ENCODE peak calls at places on chromosomes 5 and 9, in four cellular contexts. V is cardiac fibroblast, O is PC-9, Z is fibroblast of the aortic adventitia. M is an unnamed sample.

GRCh38 chr5:154627711-154628678 is 127.2 kb upstream of the LARP1 start:
- DNase-seq in V (peak), O (no peak), Z (peak), M (no peak)

GRCh38 chr5:2569201-2569600 is 182.3 kb downstream of the IRX2 start:
- DNase-seq in V (no peak), O (no peak), Z (no peak), M (no peak)

GRCh38 chr5:122101636-122102285 is 23.7 kb upstream of the LOX start:
- DNase-seq in V (peak), O (peak), Z (peak), M (peak)

GRCh38 chr9:123344273-123345096 is 11.5 kb upstream of the CRB2 start:
- DNase-seq in V (no peak), O (no peak), Z (no peak), M (no peak)

GRCh38 chr5:178068293-178068692 is 45.0 kb upstream of the N4BP3 start:
- DNase-seq in V (no peak), O (no peak), Z (no peak), M (no peak)

GRCh38 chr5:103808464-103809106 is 246.0 kb upstream of the NUDT12 start:
- DNase-seq in V (peak), O (no peak), Z (peak), M (peak)

GRCh38 chr9:31519011-31519410 is 865.4 kb upstream of the ACO1 start:
- DNase-seq in V (no peak), O (no peak), Z (no peak), M (no peak)

GRCh38 chr5:37638897-37639296 is 200.9 kb downstream of the GDNF start:
- DNase-seq in V (no peak), O (no peak), Z (no peak), M (no peak)

GRCh38 chr5:142826741-142827492 is 56.7 kb downstream of the ARHGAP26 start:
- DNase-seq in V (peak), O (peak), Z (peak), M (peak)

GRCh38 chr5:79821-80220 is 12.1 kb upstream of the PLEKHG4B start:
- DNase-seq in V (no peak), O (no peak), Z (no peak), M (no peak)

GRCh38 chr9:9924369-9924768 is 688.4 kb downstream of the PTPRD start:
- DNase-seq in V (peak), O (no peak), Z (peak), M (no peak)

GRCh38 chr9:95230046-95230445 is 87.5 kb downstream of the FANCC start:
- DNase-seq in V (no peak), O (no peak), Z (no peak), M (no peak)
- TF ChIP-seq CTCF in V (no peak), O (no peak), Z (no peak), M (no peak)

GRCh38 chr5:43411489-43411888 is 702 bp downstream of the CCL28 start:
- DNase-seq in V (no peak), O (no peak), Z (no peak), M (no peak)
- H3K4me3 ChIP-seq in V (no peak), O (no peak), Z (no peak), M (no peak)

DNA sequence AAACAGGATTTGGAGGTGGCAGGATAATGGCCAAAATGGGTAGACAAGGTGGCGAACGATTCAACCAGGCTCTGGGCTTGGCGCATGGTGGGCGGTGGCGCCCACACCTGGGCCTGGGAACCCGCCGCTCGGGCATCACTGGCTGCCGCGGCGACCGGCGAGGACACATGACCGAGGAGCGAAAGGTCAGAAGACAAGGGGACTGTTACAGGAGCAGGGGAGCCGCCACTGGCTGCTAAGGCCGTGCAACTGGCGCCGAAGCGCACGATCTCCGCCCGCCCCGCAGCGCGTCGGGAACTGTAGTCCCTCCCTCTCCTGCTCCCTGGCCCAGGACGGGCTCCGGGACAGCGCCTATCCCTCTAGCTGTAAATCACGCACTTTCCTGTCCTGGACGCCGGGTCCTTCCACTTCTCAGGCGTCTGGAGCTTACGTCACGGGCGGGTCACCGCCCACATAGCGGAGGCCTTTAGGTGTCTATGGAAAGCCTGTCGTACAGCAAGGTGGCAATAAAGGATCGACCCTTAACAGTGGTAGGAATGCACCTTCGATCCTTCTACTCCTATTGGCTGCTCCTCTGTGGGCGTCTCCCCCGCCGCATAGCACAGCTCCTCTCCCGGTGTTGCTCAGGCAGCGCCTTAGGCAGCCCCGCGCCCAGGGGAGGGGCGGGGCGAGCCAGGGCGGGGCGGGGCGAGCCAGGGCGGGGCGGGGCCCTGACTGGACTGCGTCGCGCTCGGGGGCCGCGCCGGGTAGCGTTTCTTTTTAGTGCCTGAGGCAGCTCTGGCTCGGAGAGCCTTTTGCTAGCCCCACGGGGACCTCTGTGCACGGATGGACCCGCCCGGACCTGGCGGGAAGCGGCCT is at the start of gene ICE1:
- DNase-seq in V (peak), O (peak), Z (peak), M (peak)
- TF ChIP-seq CTCF in V (no peak), O (peak), Z (no peak), M (no peak)

GRCh38 chr9:129176786-129177442 is 1.1 kb downstream of the IER5L start:
- DNase-seq in V (peak), O (no peak), Z (peak), M (peak)

GRCh38 chr9:129178579-129178909 is 483 bp upstream of the IER5L start:
- DNase-seq in V (no peak), O (no peak), Z (no peak), M (no peak)

GRCh38 chr9:129177443-129177790 is 644 bp downstream of the IER5L start:
- DNase-seq in V (no peak), O (no peak), Z (peak), M (no peak)

GRCh38 chr9:129177791-129178578 is at the start of gene IER5L:
- DNase-seq in V (peak), O (peak), Z (peak), M (peak)

GRCh38 chr9:129178983-129179382 is 922 bp upstream of the IER5L start:
- DNase-seq in V (no peak), O (no peak), Z (no peak), M (no peak)
- H3K4me3 ChIP-seq in V (no peak), O (peak), Z (no peak), M (no peak)

GRCh38 chr9:76560481-76560891 is 101.5 kb downstream of the GCNT1 start:
- DNase-seq in V (peak), O (no peak), Z (peak), M (peak)

GRCh38 chr9:76559283-76559682 is 100.3 kb downstream of the GCNT1 start:
- DNase-seq in V (no peak), O (no peak), Z (peak), M (no peak)

GRCh38 chr9:76553680-76554079 is 94.7 kb downstream of the GCNT1 start:
- DNase-seq in V (no peak), O (no peak), Z (no peak), M (no peak)

GRCh38 chr9:76558465-76558864 is 99.5 kb downstream of the GCNT1 start:
- DNase-seq in V (peak), O (no peak), Z (peak), M (no peak)

DNA sequence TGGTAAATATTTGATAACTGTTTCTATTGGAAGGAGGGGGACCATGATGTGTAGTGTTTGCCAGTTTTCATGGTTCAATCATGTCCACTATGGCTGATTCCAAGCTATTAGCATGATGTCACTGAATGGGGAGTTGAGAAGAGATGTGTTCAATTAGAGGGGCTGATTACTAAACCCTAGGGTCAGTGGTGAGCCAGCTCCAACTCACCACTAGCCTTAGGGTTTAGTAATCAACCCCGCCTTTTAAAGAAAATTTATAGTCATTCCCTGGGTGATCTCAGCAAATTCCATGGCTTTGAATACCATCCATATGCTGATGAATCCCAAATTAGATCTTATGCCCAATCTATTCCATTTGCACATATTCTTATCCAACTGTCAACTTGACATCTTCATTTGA is 98.7 kb downstream of the GCNT1 start:
- DNase-seq in V (no peak), O (no peak), Z (peak), M (no peak)
- TF ChIP-seq CTCF in V (no peak), O (no peak), Z (no peak), M (no peak)